ENCODE peak calls at places on chromosomes 3 and 15, in four cellular contexts. O is upper lobe of right lung, W is K562, R is fibroblast of lung. Z is an unnamed sample.

GRCh38 chr3:5136619-5137429 is 14.7 kb downstream of the ARL8B start:
- DNase-seq in O (no peak), W (no peak), R (peak; percentile 46), Z (peak; percentile 17)

GRCh38 chr3:52031896-52032295 is 24.5 kb downstream of the DUSP7 start:
- DNase-seq in O (no peak), W (no peak), R (no peak), Z (no peak)

GRCh38 chr3:194058189-194058571 is 77.8 kb upstream of the HES1 start:
- DNase-seq in O (peak; percentile 75), W (peak; percentile 26), R (peak; percentile 74), Z (no peak)

GRCh38 chr15:62994975-62995730 is 47.4 kb upstream of the TPM1 start:
- DNase-seq in O (no peak), W (no peak), R (peak; percentile 70), Z (no peak)

GRCh38 chr15:99181544-99181943 is 67.8 kb downstream of the TTC23 start:
- DNase-seq in O (no peak), W (no peak), R (no peak), Z (no peak)

GRCh38 chr3:183156266-183156665 is 6.3 kb downstream of the LAMP3 start:
- DNase-seq in O (no peak), W (no peak), R (no peak), Z (no peak)

GRCh38 chr3:100082108-100082642 is 32.1 kb downstream of the FILIP1L start:
- DNase-seq in O (no peak), W (peak; percentile 26), R (no peak), Z (no peak)

GRCh38 chr15:89184886-89185526 is 36.4 kb downstream of the RLBP1 start:
- DNase-seq in O (no peak), W (no peak), R (no peak), Z (no peak)

GRCh38 chr15:85769182-85769900 is 25.4 kb downstream of the KLHL25 start:
- DNase-seq in O (no peak), W (no peak), R (no peak), Z (no peak)

GRCh38 chr3:186151077-186151971 is 42.4 kb upstream of the ETV5 start:
- DNase-seq in O (no peak), W (no peak), R (peak; percentile 14), Z (no peak)

GRCh38 chr3:52254608-52255007 is 9.0 kb downstream of the PPM1M start:
- DNase-seq in O (no peak), W (no peak), R (no peak), Z (no peak)

GRCh38 chr3:188339410-188340295 is 185.7 kb downstream of the LPP start:
- DNase-seq in O (no peak), W (no peak), R (no peak), Z (no peak)

GRCh38 chr3:55766753-55767152 is 279.6 kb upstream of the WNT5A start:
- DNase-seq in O (no peak), W (no peak), R (no peak), Z (no peak)

GRCh38 chr3:140472621-140473020 is 205.2 kb upstream of the TRIM42 start:
- DNase-seq in O (no peak), W (no peak), R (peak; percentile 17), Z (no peak)

GRCh38 chr3:14680115-14680514 is 5.2 kb downstream of the C3orf20 start:
- DNase-seq in O (no peak), W (no peak), R (no peak), Z (no peak)

GRCh38 chr3:193499801-193500485 is 54.8 kb downstream of the ATP13A4 start:
- DNase-seq in O (no peak), W (no peak), R (no peak), Z (no peak)

GRCh38 chr3:114221165-114221880 is 16.1 kb downstream of the ZNF80 start:
- DNase-seq in O (no peak), W (no peak), R (peak; percentile 61), Z (peak; percentile 22)

GRCh38 chr3:160869825-160870224 is 113.8 kb downstream of the PPM1L start:
- DNase-seq in O (no peak), W (no peak), R (no peak), Z (no peak)

GRCh38 chr15:41966920-41967465 is 5.4 kb downstream of the EHD4 start:
- DNase-seq in O (no peak), W (no peak), R (no peak), Z (no peak)

GRCh38 chr15:52093539-52094502 is 18.8 kb downstream of the BCL2L10 start:
- DNase-seq in O (no peak), W (no peak), R (peak; percentile 95), Z (no peak)

GRCh38 chr15:70257573-70258220 is 160.0 kb upstream of the TLE3 start:
- DNase-seq in O (no peak), W (no peak), R (no peak), Z (no peak)
- H3K27ac ChIP-seq in O (no peak overlapping the region), W (no peak overlapping the region), R (no peak overlapping the region), Z (no peak overlapping the region)

GRCh38 chr3:46427929-46428833 is 21.1 kb downstream of the CCRL2 start:
- DNase-seq in O (no peak), W (no peak), R (no peak), Z (no peak)
- TF ChIP-seq CTCF in O (no peak), W (peak; percentile 39), R (no peak), Z (no peak)

DNA sequence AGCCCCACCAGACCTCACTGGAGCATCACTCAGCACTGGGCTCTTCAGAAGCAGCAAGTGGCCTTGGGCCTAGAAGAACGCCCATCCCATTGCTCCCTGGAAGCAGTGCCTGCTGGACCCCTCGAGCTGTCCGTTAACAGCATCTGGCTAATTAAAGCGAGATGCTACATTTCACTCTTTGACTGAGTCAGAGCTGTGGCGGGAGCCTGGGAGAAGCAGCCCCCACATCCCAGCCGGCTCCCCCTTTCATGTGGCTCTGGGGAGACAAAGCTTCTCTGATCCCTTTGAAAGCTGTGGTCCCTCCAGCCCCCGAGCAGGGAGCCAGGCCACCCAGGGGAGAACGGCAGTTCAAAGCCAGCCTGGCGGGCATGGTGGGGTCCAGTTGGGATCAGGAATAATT is 103.7 kb downstream of the MEGF11 start:
- DNase-seq in O (no peak), W (no peak), R (no peak), Z (no peak)
- H3K27me3 ChIP-seq in O (no peaks in the 10 kb centered on the region), W (peaks cover 31% of the 10 kb centered on the region), R (peaks cover 5% of the 10 kb centered on the region), Z (no peaks in the 10 kb centered on the region)

GRCh38 chr15:73270366-73271097 is 98.2 kb downstream of the HCN4 start:
- DNase-seq in O (no peak), W (no peak), R (no peak), Z (no peak)
- H3K27ac ChIP-seq in O (no peak overlapping the region), W (no peak overlapping the region), R (no peak overlapping the region), Z (no peak overlapping the region)

GRCh38 chr3:71951842-71952241 is 166.9 kb upstream of the PROK2 start:
- DNase-seq in O (no peak), W (no peak), R (no peak), Z (no peak)

GRCh38 chr3:71955549-71956373 is 170.8 kb upstream of the PROK2 start:
- DNase-seq in O (peak; percentile 72), W (peak; percentile 28), R (peak; percentile 74), Z (no peak)

GRCh38 chr3:71958533-71958932 is 173.6 kb upstream of the PROK2 start:
- DNase-seq in O (no peak), W (no peak), R (no peak), Z (no peak)

GRCh38 chr3:71961378-71961777 is 176.4 kb upstream of the PROK2 start:
- DNase-seq in O (no peak), W (no peak), R (no peak), Z (no peak)

DNA sequence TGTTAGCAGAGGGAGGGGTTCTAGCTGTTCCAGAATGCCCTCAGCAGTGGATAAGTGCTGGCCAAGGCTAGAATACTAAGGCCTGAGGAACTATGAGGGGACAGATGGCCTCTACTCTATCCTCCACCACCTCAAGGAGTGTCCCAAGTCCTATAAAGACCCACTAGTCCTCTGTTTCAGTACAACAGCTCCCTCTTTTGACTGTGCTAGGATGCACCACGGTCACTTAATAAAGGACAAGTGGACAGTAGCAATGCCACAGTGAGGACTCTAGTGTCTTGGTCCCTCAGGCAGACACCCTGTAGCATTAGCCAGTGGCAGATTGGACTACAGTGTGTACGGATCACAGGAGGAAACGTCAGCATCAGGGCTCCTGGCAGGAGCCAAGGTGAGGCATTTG is 171.8 kb upstream of the PROK2 start:
- DNase-seq in O (no peak), W (no peak), R (no peak), Z (no peak)
- TF ChIP-seq CTCF in O (no peak), W (peak; percentile 45), R (no peak), Z (no peak)

DNA sequence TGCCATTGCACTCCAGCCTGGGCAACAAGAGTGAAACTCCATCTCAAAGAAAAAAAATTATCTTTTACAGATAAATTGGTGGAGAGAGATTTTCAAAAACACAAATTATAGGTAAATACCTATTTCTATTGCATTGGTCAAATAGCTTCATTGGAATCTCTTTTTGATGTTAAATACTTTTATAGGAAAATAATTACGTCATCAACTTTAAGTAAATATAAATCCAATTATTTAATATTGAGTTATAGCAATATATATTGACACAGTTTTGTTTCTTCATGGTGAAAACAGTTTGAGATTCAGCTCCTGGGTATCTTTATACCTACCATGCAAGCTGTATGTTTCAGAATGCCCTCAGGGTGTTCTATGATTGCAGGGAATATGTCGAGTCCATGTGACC is 172.1 kb downstream of the TP63 start:
- DNase-seq in O (no peak), W (no peak), R (no peak), Z (no peak)
- H3K27me3 ChIP-seq in O (no peaks in the 10 kb centered on the region), W (no peaks in the 10 kb centered on the region), R (no peaks in the 10 kb centered on the region), Z (no peaks in the 10 kb centered on the region)

DNA sequence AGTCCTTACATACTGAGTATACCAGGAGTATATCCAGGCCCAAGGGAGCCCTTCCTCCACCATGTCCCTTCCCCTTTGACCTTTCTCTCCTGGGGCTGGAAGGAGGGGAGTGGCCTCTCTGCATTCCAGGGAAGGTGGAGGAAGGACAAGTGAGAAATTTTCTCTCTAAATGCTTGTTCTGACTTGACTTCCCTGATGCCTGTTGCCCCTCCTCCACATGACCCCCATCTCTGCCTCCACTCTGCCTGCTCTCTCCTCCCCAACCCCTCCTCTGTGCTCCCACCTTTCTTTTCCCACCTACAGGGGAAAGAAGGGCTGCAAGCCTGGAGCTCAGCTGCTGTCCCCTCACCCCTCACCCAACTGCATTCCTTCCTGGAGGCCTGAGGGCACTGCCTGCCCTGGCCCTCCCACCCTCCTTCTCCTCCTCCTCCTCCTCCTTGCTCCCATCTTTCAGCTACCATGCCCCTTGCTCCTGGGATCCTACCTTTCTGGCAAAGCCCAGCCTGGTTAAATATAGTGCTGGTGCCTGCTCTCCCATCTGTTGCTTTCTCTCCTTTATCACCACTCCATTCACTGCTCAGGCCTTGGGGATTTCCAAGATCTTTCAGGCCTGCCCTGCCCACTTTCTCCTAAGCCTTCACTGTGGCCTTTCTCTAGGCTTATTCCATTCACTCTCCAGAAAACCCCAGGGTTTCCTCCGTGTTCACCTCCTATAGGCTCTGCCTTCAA is 8.5 kb upstream of the DAG1 start:
- DNase-seq in O (no peak), W (peak; percentile 3), R (peak; percentile 40), Z (no peak)
- H3K27ac ChIP-seq in O (peak overlapping the region; percentile 55), W (peak overlapping the region; percentile 59), R (no peak overlapping the region), Z (no peak overlapping the region)

Z was measured in CD4-positive, alpha-beta T cell.